ENCODE peak calls at places on chromosome 6, in ten cellular contexts. O is EH, T is WTC11, P is foreskin fibroblast, I is cerebellar nuclear complex, Z is epithelial cell of esophagus, C is A549, V is fibroblast of mammary gland, Y is GM04504, Q is A172. L is an unnamed sample.

GRCh38 chr6:150711584-150712501 is 112.2 kb downstream of the PLEKHG1 start:
- DNase-seq in Y (no peak), I (no peak), O (no peak), P (no peak), T (no peak), Z (peak; percentile 37), V (no peak), Q (no peak), C (no peak), L (no peak)

GRCh38 chr6:144331610-144332009 is 46.5 kb downstream of the UTRN start:
- DNase-seq in I (no peak), T (no peak), V (no peak), Y (no peak), C (peak; percentile 13), P (no peak), Q (no peak), O (peak; percentile 94), Z (peak; percentile 53), L (no peak)

GRCh38 chr6:153965996-153966395 is 73.0 kb upstream of the OPRM1 start:
- DNase-seq in O (peak; percentile 19), Q (peak; percentile 62), Y (no peak), Z (no peak), P (no peak), V (peak; percentile 34), C (no peak), T (no peak), I (no peak), L (no peak)

GRCh38 chr6:88490865-88491264 is 324.7 kb upstream of the CNR1 start:
- DNase-seq in V (peak; percentile 90), Z (no peak), O (peak; percentile 18), I (no peak), Y (no peak), Q (no peak), C (no peak), P (no peak), T (no peak), L (no peak)

GRCh38 chr6:113719056-113719455 is 138.1 kb upstream of the MARCKS start:
- DNase-seq in Q (peak; percentile 40), I (no peak), V (peak; percentile 14), Y (no peak), P (peak; percentile 40), Z (peak; percentile 70), O (peak; percentile 34), T (no peak), C (peak; percentile 38), L (no peak)

GRCh38 chr6:3471711-3472110 is 14.9 kb upstream of the SLC22A23 start:
- DNase-seq in C (no peak), Z (peak; percentile 34), P (no peak), Q (no peak), Y (no peak), V (peak; percentile 76), O (peak; percentile 26), T (no peak), I (no peak), L (no peak)

GRCh38 chr6:101114703-101115102 is 233.6 kb upstream of the ASCC3 start:
- DNase-seq in V (peak; percentile 52), T (no peak), Z (peak; percentile 59), C (peak; percentile 20), Y (peak; percentile 24), P (peak; percentile 18), O (peak; percentile 75), Q (peak; percentile 31), I (peak; percentile 83), L (no peak)

GRCh38 chr6:75333811-75334210 is 49.2 kb upstream of the TMEM30A start:
- DNase-seq in Z (no peak), C (no peak), I (no peak), Y (no peak), Q (no peak), P (no peak), T (no peak), O (no peak), V (no peak), L (no peak)

GRCh38 chr6:166862287-166862977 is 93.9 kb downstream of the RNASET2 start:
- DNase-seq in Q (peak; percentile 2), I (no peak), P (peak; percentile 4), T (peak; percentile 77), O (peak; percentile 9), C (no peak), Y (no peak), Z (no peak), V (no peak), L (no peak)

GRCh38 chr6:13760948-13761347 is 49.3 kb upstream of the RANBP9 start:
- DNase-seq in P (peak; percentile 67), I (no peak), T (no peak), Y (peak; percentile 83), Z (peak; percentile 84), V (peak; percentile 92), Q (no peak), C (no peak), O (peak; percentile 67), L (peak; percentile 84)